ENCODE peak calls at places on chromosomes 11 and 22, in six cellular contexts. P is right lobe of liver, B is heart right ventricle, W is IMR-90, D is astrocyte of the cerebellum, J is uterus. H is an unnamed sample.

GRCh38 chr11:3089236-3090061 is 32.2 kb upstream of the CARS1 start:
- DNase-seq in P (no peak), B (no peak), W (no peak), D (no peak), J (no peak), H (no peak)

GRCh38 chr22:28883657-28883916 is 215 bp downstream of the ZNRF3 start:
- DNase-seq in P (no peak), B (no peak), W (no peak), D (no peak), J (no peak), H (no peak)

GRCh38 chr11:67309661-67310061 is 6.3 kb downstream of the SSH3 start:
- DNase-seq in P (no peak), B (no peak), W (no peak), D (no peak), J (no peak), H (no peak)

GRCh38 chr11:67118059-67118766 is 850 bp upstream of the KDM2A start:
- DNase-seq in P (peak), B (peak), W (no peak), D (no peak), J (peak), H (peak)

GRCh38 chr11:120167659-120168058 is 29.7 kb upstream of the TRIM29 start:
- DNase-seq in P (no peak), B (no peak), W (no peak), D (no peak), J (no peak), H (no peak)

GRCh38 chr22:43085658-43086606 is 3.3 kb downstream of the TTLL1 start:
- DNase-seq in P (no peak), B (peak), W (no peak), D (no peak), J (no peak), H (no peak)

GRCh38 chr22:24164823-24165379 is 16.4 kb upstream of the SUSD2 start:
- DNase-seq in P (no peak), B (peak), W (no peak), D (no peak), J (no peak), H (no peak)

GRCh38 chr11:93603671-93604070 is 57.8 kb upstream of the CEP295 start:
- DNase-seq in P (no peak), B (no peak), W (no peak), D (no peak), J (no peak), H (no peak)

GRCh38 chr22:44926491-44927415 is 83.1 kb downstream of the PHF21B start:
- DNase-seq in P (no peak), B (no peak), W (no peak), D (no peak), J (no peak), H (no peak)

GRCh38 chr11:65530157-65530496 is 5.2 kb downstream of the SCYL1 start:
- DNase-seq in P (no peak), B (no peak), W (no peak), D (no peak), J (no peak), H (no peak)
- TF ChIP-seq CTCF in P (peak), B (peak), W (peak), D (peak), J (no peak), H (peak)

GRCh38 chr22:36884314-36885158 is 23.7 kb downstream of the NCF4 start:
- DNase-seq in P (no peak), B (no peak), W (no peak), D (no peak), J (no peak), H (peak)

GRCh38 chr22:36881504-36882245 is 20.9 kb downstream of the NCF4 start:
- DNase-seq in P (no peak), B (no peak), W (no peak), D (no peak), J (no peak), H (no peak)

GRCh38 chr22:36886016-36886415 is 25.2 kb downstream of the NCF4 start:
- DNase-seq in P (no peak), B (no peak), W (no peak), D (no peak), J (no peak), H (no peak)

GRCh38 chr22:36887164-36887563 is 26.3 kb upstream of the CSF2RB start:
- DNase-seq in P (no peak), B (no peak), W (no peak), D (no peak), J (no peak), H (no peak)

DNA sequence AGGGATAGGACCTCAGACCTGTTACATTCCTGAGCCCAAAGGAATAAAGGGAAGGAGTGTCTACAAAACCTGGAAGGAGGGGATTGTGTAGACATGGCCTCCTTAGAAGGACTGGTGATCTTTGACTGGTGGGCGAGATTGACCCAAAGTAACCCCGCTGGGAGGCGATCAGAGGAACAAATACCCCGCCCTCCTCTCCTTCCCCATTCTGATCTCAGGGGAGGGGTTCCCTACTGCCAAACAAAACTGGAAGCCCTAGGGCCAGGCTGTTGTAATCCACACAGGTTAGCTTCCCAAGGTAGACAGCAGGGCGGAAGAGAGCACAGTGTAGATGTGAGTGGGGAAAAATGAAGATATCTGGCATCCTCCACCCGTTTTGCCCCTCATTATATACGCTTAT is 24.7 kb downstream of the NCF4 start:
- DNase-seq in P (no peak), B (no peak), W (no peak), D (no peak), J (no peak), H (no peak)
- H3K4me3 ChIP-seq in P (no peak), B (no peak), W (no peak), D (no peak), J (no peak), H (no peak)

GRCh38 chr22:37827056-37827455 is 3.9 kb downstream of the GALR3 start:
- DNase-seq in P (no peak), B (peak), W (no peak), D (no peak), J (peak), H (no peak)

GRCh38 chr22:37822079-37822833 is 926 bp upstream of the GALR3 start:
- DNase-seq in P (no peak), B (no peak), W (no peak), D (no peak), J (no peak), H (no peak)

GRCh38 chr22:37823134-37823985 is at the start of gene GALR3:
- DNase-seq in P (no peak), B (no peak), W (no peak), D (no peak), J (no peak), H (no peak)

GRCh38 chr22:37820350-37820749 is 2.8 kb upstream of the GALR3 start:
- DNase-seq in P (no peak), B (no peak), W (no peak), D (no peak), J (no peak), H (no peak)

GRCh38 chr22:37824674-37825641 is 1.8 kb downstream of the GALR3 start:
- DNase-seq in P (no peak), B (no peak), W (no peak), D (no peak), J (no peak), H (no peak)
- TF ChIP-seq CTCF in P (no peak), B (no peak), W (no peak), D (no peak), J (no peak), H (no peak)

GRCh38 chr11:13463779-13464290 is 813 bp upstream of the BTBD10 start:
- DNase-seq in P (no peak), B (no peak), W (no peak), D (no peak), J (no peak), H (no peak)

GRCh38 chr11:13465909-13466371 is 2.9 kb upstream of the BTBD10 start:
- DNase-seq in P (no peak), B (no peak), W (peak), D (no peak), J (no peak), H (peak)

GRCh38 chr11:13462311-13462927 is 603 bp downstream of the BTBD10 start:
- DNase-seq in P (peak), B (peak), W (peak), D (no peak), J (peak), H (peak)

GRCh38 chr11:13461291-13461690 is 1.7 kb downstream of the BTBD10 start:
- DNase-seq in P (no peak), B (no peak), W (no peak), D (no peak), J (no peak), H (no peak)

GRCh38 chr11:13462928-13463778 is at the start of gene BTBD10:
- DNase-seq in P (peak), B (peak), W (peak), D (peak), J (peak), H (peak)
- H3K4me3 ChIP-seq in P (peak), B (peak), W (peak), D (peak), J (peak), H (peak)

GRCh38 chr11:75341583-75341982 is 9.9 kb downstream of the ARRB1 start:
- DNase-seq in P (no peak), B (no peak), W (no peak), D (no peak), J (no peak), H (no peak)

GRCh38 chr11:75338516-75339218 is 12.8 kb downstream of the ARRB1 start:
- DNase-seq in P (no peak), B (peak), W (peak), D (no peak), J (no peak), H (peak)

GRCh38 chr11:75337195-75337654 is 14.2 kb downstream of the ARRB1 start:
- DNase-seq in P (no peak), B (no peak), W (peak), D (no peak), J (no peak), H (peak)

GRCh38 chr11:75342231-75342918 is 9.1 kb downstream of the ARRB1 start:
- DNase-seq in P (no peak), B (no peak), W (no peak), D (no peak), J (no peak), H (no peak)

DNA sequence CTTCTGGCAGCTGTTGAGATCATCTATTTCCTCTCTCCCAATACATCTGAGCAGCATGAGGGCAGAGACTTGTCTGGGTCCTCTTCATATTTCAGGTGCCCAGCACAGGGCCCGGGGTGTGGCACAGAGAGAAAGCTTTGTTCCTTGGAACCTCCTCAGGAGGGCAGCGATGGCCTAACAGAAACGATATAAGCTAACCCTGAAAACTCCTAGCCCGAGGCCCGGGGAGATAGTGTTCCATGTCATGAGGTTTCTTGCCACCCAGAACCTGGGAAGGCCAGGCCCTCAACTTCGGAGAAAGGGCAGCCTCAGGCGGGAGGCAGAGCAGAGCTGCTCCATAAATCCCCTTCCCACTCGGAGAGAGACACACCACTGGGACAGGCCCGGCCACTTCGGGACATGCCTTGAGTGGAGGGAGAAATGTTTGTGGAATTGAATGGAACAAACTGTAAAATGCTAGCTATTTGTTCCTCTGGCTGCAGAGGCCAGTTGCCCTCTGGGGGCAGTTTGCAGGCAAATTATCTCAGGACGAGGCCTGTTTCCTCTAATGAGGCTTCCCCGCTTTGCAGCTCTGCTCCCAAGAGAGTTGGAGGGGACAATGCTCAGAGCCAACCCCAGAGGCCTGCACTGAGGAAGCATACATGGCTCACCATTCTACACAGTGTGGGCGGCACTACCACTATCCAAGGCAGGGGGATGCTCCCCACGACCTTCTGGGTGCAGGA is 11.6 kb downstream of the ARRB1 start:
- DNase-seq in P (no peak), B (no peak), W (no peak), D (no peak), J (no peak), H (no peak)
- TF ChIP-seq CTCF in P (no peak), B (no peak), W (peak), D (no peak), J (no peak), H (no peak)

DNA sequence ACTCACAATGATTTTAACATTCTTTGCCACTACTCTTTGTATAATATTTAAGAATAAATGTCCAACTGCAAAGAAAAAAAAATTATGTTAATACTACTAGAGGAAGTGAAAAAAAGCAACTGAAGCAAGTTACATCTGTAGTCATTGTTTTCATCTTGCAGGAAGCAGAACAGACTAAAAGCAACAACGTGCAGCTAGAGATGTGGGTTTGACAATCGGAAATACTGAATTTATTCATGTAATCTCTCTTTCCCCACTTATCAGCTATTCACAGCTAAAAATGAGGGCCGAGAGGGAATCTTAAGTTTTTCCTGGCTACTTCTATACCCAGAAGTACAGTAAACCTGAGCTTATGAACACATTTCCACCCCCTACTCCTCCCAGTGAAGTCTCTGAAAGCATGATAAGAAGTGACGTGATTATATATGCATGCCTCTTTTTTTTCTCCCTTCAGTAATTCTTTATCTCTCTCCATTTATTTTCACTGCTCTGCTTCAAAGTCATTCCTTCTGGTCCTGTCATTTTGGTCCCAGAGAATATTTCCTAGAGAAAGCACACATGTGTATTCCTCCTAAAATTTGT is 116.5 kb downstream of the SPON1 start:
- DNase-seq in P (no peak), B (no peak), W (no peak), D (no peak), J (no peak), H (no peak)
- H3K4me3 ChIP-seq in P (no peak), B (no peak), W (no peak), D (no peak), J (no peak), H (no peak)

DNA sequence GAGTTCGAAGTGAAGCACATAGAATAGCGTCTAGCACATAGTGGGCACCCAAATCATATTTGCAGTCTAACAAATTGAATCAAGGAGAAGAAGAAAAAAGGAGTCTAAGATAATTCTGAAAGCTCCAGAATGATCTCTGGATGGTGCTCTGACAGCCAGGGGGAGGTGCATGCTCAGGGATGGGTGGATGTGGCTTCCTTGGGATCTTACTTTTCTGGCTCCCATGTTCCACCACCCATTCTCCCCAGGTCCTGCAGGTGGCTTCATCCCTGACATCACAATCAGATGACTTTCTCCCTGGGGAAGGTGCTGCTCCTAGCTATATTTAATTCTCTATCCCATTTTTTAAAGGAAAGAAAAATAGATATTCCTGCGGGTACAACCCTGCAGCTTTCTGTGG is 381.9 kb downstream of the CADM1 start:
- DNase-seq in P (no peak), B (no peak), W (no peak), D (no peak), J (no peak), H (no peak)
- TF ChIP-seq CTCF in P (no peak), B (no peak), W (no peak), D (peak), J (no peak), H (no peak)

GRCh38 chr22:32996276-32996675 is 61.9 kb downstream of the SYN3 start:
- DNase-seq in P (no peak), B (no peak), W (no peak), D (no peak), J (no peak), H (no peak)

GRCh38 chr22:32999039-32999861 is 58.9 kb downstream of the SYN3 start:
- DNase-seq in P (no peak), B (no peak), W (no peak), D (no peak), J (no peak), H (peak)

GRCh38 chr22:32998373-32998772 is 59.8 kb downstream of the SYN3 start:
- DNase-seq in P (no peak), B (no peak), W (no peak), D (no peak), J (no peak), H (no peak)

GRCh38 chr22:32996702-32997101 is 61.5 kb downstream of the SYN3 start:
- DNase-seq in P (no peak), B (peak), W (no peak), D (no peak), J (peak), H (peak)

DNA sequence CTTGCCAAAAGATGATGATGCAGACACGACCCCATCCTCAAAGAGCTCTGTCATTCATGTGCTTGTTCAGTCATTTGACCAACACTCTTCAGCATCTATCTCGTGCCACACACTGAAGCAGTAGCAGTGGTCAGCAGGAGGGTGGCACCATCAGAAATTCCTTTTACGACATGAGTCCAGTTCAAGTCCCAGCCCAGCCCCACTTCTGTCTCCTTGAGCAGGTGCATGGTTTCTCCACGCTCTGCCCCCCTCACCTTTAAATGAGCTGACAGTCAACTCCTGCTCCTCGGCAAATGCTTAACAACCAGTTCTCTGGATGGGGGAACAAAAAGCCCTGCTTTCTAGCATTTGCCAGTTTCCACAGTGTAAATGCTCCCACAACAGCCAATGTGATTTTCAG is 60.9 kb downstream of the SYN3 start:
- DNase-seq in P (no peak), B (no peak), W (no peak), D (no peak), J (no peak), H (no peak)
- H3K4me3 ChIP-seq in P (no peak), B (no peak), W (no peak), D (no peak), J (no peak), H (no peak)

DNA sequence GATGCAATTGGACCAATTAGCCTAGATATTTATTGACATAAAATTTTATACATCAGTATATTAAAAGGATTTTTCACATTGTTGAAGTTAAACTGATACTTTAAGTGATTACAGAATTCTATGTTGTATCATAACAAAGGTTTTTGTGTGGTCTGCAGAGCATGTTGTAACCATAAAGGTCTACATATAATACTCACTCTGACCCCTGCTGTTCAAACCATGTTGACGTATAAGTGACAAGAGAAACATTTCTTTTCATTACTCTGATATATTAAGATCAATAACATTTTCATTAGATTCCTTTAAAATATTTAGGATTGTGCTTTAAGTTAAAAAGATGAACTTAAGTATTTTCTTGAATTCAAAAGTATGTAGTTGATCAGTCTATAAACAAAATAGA is 63.9 kb downstream of the GAS2 start:
- DNase-seq in P (no peak), B (no peak), W (peak), D (no peak), J (no peak), H (no peak)
- TF ChIP-seq CTCF in P (peak), B (peak), W (no peak), D (no peak), J (no peak), H (peak)